ENCODE peak calls at places on chromosomes 2 and 18, in eight cellular contexts. One of them, this sample, is unnamed. For H3K27me3, the result is how much of the 10 kb centered on the place peaks cover.

GRCh38 chr2:8457092-8457481 is 224.8 kb upstream of the ID2 start:
- DNase-seq in CD8-positive, alpha-beta T cell: peak
- DNase-seq in tibial nerve: no peak
- DNase-seq in brain microvascular endothelial cell: no peak
- DNase-seq in fibroblast of lung: no peak
- DNase-seq in dorsolateral prefrontal cortex: no peak
- DNase-seq in HL-60: no peak
- DNase-seq in lower lobe of right lung: peak
- DNase-seq in this sample: no peak

GRCh38 chr18:14978962-14979535 is 231.1 kb downstream of the ANKRD30B start:
- DNase-seq in CD8-positive, alpha-beta T cell: no peak
- DNase-seq in tibial nerve: no peak
- DNase-seq in brain microvascular endothelial cell: no peak
- DNase-seq in fibroblast of lung: no peak
- DNase-seq in dorsolateral prefrontal cortex: no peak
- DNase-seq in HL-60: peak
- DNase-seq in lower lobe of right lung: no peak
- DNase-seq in this sample: no peak

GRCh38 chr2:9252002-9252357 is 45.4 kb downstream of the ASAP2 start:
- DNase-seq in CD8-positive, alpha-beta T cell: no peak
- DNase-seq in tibial nerve: no peak
- DNase-seq in brain microvascular endothelial cell: no peak
- DNase-seq in fibroblast of lung: no peak
- DNase-seq in dorsolateral prefrontal cortex: no peak
- DNase-seq in HL-60: no peak
- DNase-seq in lower lobe of right lung: no peak
- DNase-seq in this sample: no peak

GRCh38 chr2:44267269-44268258 is 7.7 kb upstream of the SLC3A1 start:
- DNase-seq in CD8-positive, alpha-beta T cell: no peak
- DNase-seq in tibial nerve: no peak
- DNase-seq in brain microvascular endothelial cell: no peak
- DNase-seq in fibroblast of lung: peak
- DNase-seq in dorsolateral prefrontal cortex: no peak
- DNase-seq in HL-60: no peak
- DNase-seq in lower lobe of right lung: no peak
- DNase-seq in this sample: peak

GRCh38 chr2:230661072-230661957 is 51.3 kb upstream of the CAB39 start:
- DNase-seq in CD8-positive, alpha-beta T cell: peak
- DNase-seq in tibial nerve: no peak
- DNase-seq in brain microvascular endothelial cell: no peak
- DNase-seq in fibroblast of lung: no peak
- DNase-seq in dorsolateral prefrontal cortex: no peak
- DNase-seq in HL-60: peak
- DNase-seq in lower lobe of right lung: no peak
- DNase-seq in this sample: no peak

GRCh38 chr2:109447251-109447661 is 166.5 kb downstream of the SEPTIN10 start:
- DNase-seq in CD8-positive, alpha-beta T cell: no peak
- DNase-seq in tibial nerve: no peak
- DNase-seq in brain microvascular endothelial cell: peak
- DNase-seq in fibroblast of lung: peak
- DNase-seq in dorsolateral prefrontal cortex: no peak
- DNase-seq in HL-60: no peak
- DNase-seq in lower lobe of right lung: no peak
- DNase-seq in this sample: no peak

GRCh38 chr2:58299123-58299522 is 58.0 kb upstream of the FANCL start:
- DNase-seq in CD8-positive, alpha-beta T cell: no peak
- DNase-seq in tibial nerve: no peak
- DNase-seq in brain microvascular endothelial cell: no peak
- DNase-seq in fibroblast of lung: no peak
- DNase-seq in dorsolateral prefrontal cortex: no peak
- DNase-seq in HL-60: no peak
- DNase-seq in lower lobe of right lung: no peak
- DNase-seq in this sample: no peak

GRCh38 chr2:53670351-53670750 is 97.3 kb upstream of the CHAC2 start:
- DNase-seq in CD8-positive, alpha-beta T cell: no peak
- DNase-seq in tibial nerve: no peak
- DNase-seq in brain microvascular endothelial cell: no peak
- DNase-seq in fibroblast of lung: peak
- DNase-seq in dorsolateral prefrontal cortex: no peak
- DNase-seq in HL-60: no peak
- DNase-seq in lower lobe of right lung: no peak
- DNase-seq in this sample: no peak

DNA sequence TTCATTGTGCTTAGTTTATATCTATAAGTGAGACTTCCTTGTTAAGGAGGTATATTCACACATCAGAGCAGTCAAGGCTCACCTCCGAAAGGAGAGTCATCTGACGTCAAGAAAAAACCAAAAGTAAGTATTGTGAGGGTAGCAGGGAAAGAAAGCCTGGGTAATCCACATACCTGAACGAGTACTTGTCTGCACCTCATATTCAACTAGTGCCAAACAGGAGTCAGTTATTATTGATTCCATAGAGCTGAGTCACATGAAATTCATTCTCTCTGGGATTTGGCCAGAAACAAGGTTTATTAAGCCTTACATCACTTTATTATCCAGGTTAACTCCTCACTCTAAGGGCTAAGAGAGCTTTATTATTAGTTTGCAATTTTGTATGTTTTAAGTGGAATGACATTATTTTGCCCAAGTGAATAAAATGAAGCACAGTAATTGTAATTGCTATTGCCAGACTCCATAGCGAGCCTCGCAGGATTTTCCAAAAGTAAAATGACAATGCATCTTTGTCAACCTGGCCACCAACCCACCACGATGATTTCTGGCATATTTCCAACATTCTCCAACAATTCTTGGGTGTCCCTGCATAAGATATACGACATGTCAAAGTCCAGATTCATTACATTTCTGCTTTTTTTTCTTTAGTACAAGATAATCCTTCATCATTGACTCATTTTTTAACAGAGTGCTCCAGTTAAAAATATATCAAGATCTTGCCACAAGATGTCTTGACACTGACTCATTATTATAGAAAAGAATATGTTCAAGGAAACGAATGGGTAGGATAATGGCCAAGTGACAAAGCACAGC is 1210.4 kb upstream of the ACVR2A start:
- DNase-seq in CD8-positive, alpha-beta T cell: no peak
- DNase-seq in tibial nerve: no peak
- DNase-seq in brain microvascular endothelial cell: peak
- DNase-seq in fibroblast of lung: peak
- DNase-seq in dorsolateral prefrontal cortex: no peak
- DNase-seq in HL-60: no peak
- DNase-seq in lower lobe of right lung: no peak
- DNase-seq in this sample: peak
- H3K27me3 ChIP-seq in CD8-positive, alpha-beta T cell: under half
- H3K27me3 ChIP-seq in tibial nerve: under half
- H3K27me3 ChIP-seq in brain microvascular endothelial cell: under half
- H3K27me3 ChIP-seq in fibroblast of lung: under half
- H3K27me3 ChIP-seq in dorsolateral prefrontal cortex: under half
- H3K27me3 ChIP-seq in HL-60: under half
- H3K27me3 ChIP-seq in lower lobe of right lung: under half
- H3K27me3 ChIP-seq in this sample: under half

GRCh38 chr2:120226296-120226695 is 3.1 kb upstream of the TMEM185B start:
- DNase-seq in CD8-positive, alpha-beta T cell: no peak
- DNase-seq in tibial nerve: no peak
- DNase-seq in brain microvascular endothelial cell: no peak
- DNase-seq in fibroblast of lung: no peak
- DNase-seq in dorsolateral prefrontal cortex: no peak
- DNase-seq in HL-60: no peak
- DNase-seq in lower lobe of right lung: no peak
- DNase-seq in this sample: no peak

GRCh38 chr2:120224735-120225548 is 1.7 kb upstream of the TMEM185B start:
- DNase-seq in CD8-positive, alpha-beta T cell: no peak
- DNase-seq in tibial nerve: no peak
- DNase-seq in brain microvascular endothelial cell: no peak
- DNase-seq in fibroblast of lung: no peak
- DNase-seq in dorsolateral prefrontal cortex: no peak
- DNase-seq in HL-60: no peak
- DNase-seq in lower lobe of right lung: no peak
- DNase-seq in this sample: no peak

GRCh38 chr2:120227111-120227991 is 4.2 kb upstream of the TMEM185B start:
- DNase-seq in CD8-positive, alpha-beta T cell: no peak
- DNase-seq in tibial nerve: no peak
- DNase-seq in brain microvascular endothelial cell: no peak
- DNase-seq in fibroblast of lung: no peak
- DNase-seq in dorsolateral prefrontal cortex: peak
- DNase-seq in HL-60: no peak
- DNase-seq in lower lobe of right lung: no peak
- DNase-seq in this sample: peak

GRCh38 chr2:120224256-120224655 is 1.1 kb upstream of the TMEM185B start:
- DNase-seq in CD8-positive, alpha-beta T cell: no peak
- DNase-seq in tibial nerve: no peak
- DNase-seq in brain microvascular endothelial cell: no peak
- DNase-seq in fibroblast of lung: no peak
- DNase-seq in dorsolateral prefrontal cortex: peak
- DNase-seq in HL-60: no peak
- DNase-seq in lower lobe of right lung: no peak
- DNase-seq in this sample: no peak

DNA sequence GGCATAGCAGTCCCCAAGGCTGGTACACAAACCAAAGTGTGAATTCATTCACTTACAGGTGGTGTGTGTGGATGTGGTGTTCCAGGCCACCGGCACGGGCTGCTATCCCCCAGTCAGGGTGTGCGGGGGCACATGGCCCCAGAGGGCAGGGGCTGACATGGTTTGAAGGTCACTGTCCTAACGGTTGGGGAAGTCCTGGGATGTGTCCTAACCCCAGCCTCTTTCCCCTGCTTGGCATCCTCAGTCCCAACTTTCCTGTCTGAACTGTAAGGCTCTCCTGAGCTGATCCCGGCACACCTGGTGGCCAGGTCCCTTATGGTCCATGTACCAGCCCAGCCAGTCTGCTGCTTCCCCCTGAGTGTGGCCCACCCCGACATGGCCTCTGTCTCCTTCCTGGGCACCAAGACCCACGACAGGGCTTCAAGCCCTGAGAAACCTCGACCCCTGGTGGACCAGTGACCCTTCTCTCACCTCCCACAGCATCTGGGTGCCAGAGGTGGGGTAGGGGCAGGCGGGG is 2.4 kb upstream of the TMEM185B start:
- DNase-seq in CD8-positive, alpha-beta T cell: no peak
- DNase-seq in tibial nerve: no peak
- DNase-seq in brain microvascular endothelial cell: no peak
- DNase-seq in fibroblast of lung: no peak
- DNase-seq in dorsolateral prefrontal cortex: peak
- DNase-seq in HL-60: no peak
- DNase-seq in lower lobe of right lung: no peak
- DNase-seq in this sample: no peak
- H3K27me3 ChIP-seq in CD8-positive, alpha-beta T cell: under half
- H3K27me3 ChIP-seq in tibial nerve: under half
- H3K27me3 ChIP-seq in brain microvascular endothelial cell: under half
- H3K27me3 ChIP-seq in fibroblast of lung: under half
- H3K27me3 ChIP-seq in dorsolateral prefrontal cortex: under half
- H3K27me3 ChIP-seq in HL-60: under half
- H3K27me3 ChIP-seq in lower lobe of right lung: under half
- H3K27me3 ChIP-seq in this sample: under half

DNA sequence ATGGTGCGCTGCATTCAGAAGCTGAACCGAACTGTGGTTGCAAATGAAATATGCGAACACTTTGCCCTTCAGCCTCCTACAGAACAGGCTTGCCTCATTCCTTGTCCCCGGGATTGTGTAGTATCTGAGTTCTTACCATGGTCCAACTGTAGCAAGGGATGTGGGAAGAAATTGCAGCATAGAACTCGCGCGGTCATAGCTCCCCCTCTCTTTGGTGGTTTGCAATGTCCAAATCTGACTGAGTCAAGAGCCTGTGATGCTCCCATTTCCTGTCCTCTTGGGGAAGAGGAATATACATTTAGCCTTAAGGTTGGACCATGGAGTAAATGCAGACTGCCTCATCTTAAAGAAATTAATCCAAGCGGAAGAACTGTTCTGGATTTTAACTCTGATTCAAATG is 291.4 kb downstream of the THSD7B start:
- DNase-seq in CD8-positive, alpha-beta T cell: no peak
- DNase-seq in tibial nerve: no peak
- DNase-seq in brain microvascular endothelial cell: no peak
- DNase-seq in fibroblast of lung: no peak
- DNase-seq in dorsolateral prefrontal cortex: no peak
- DNase-seq in HL-60: no peak
- DNase-seq in lower lobe of right lung: no peak
- DNase-seq in this sample: no peak
- H3K27me3 ChIP-seq in CD8-positive, alpha-beta T cell: under half
- H3K27me3 ChIP-seq in tibial nerve: under half
- H3K27me3 ChIP-seq in brain microvascular endothelial cell: under half
- H3K27me3 ChIP-seq in fibroblast of lung: under half
- H3K27me3 ChIP-seq in dorsolateral prefrontal cortex: under half
- H3K27me3 ChIP-seq in HL-60: under half
- H3K27me3 ChIP-seq in lower lobe of right lung: under half
- H3K27me3 ChIP-seq in this sample: under half

GRCh38 chr2:231926761-231927565 is 767 bp upstream of the NPPC start:
- DNase-seq in CD8-positive, alpha-beta T cell: peak
- DNase-seq in tibial nerve: no peak
- DNase-seq in brain microvascular endothelial cell: no peak
- DNase-seq in fibroblast of lung: peak
- DNase-seq in dorsolateral prefrontal cortex: peak
- DNase-seq in HL-60: peak
- DNase-seq in lower lobe of right lung: peak
- DNase-seq in this sample: no peak

GRCh38 chr2:231923951-231924888 is 2.0 kb downstream of the NPPC start:
- DNase-seq in CD8-positive, alpha-beta T cell: no peak
- DNase-seq in tibial nerve: no peak
- DNase-seq in brain microvascular endothelial cell: no peak
- DNase-seq in fibroblast of lung: no peak
- DNase-seq in dorsolateral prefrontal cortex: no peak
- DNase-seq in HL-60: no peak
- DNase-seq in lower lobe of right lung: peak
- DNase-seq in this sample: no peak

GRCh38 chr2:231924889-231925275 is 1.3 kb downstream of the NPPC start:
- DNase-seq in CD8-positive, alpha-beta T cell: no peak
- DNase-seq in tibial nerve: no peak
- DNase-seq in brain microvascular endothelial cell: no peak
- DNase-seq in fibroblast of lung: no peak
- DNase-seq in dorsolateral prefrontal cortex: no peak
- DNase-seq in HL-60: no peak
- DNase-seq in lower lobe of right lung: peak
- DNase-seq in this sample: no peak

GRCh38 chr2:231926180-231926741 is at the start of gene NPPC:
- DNase-seq in CD8-positive, alpha-beta T cell: peak
- DNase-seq in tibial nerve: no peak
- DNase-seq in brain microvascular endothelial cell: peak
- DNase-seq in fibroblast of lung: peak
- DNase-seq in dorsolateral prefrontal cortex: peak
- DNase-seq in HL-60: peak
- DNase-seq in lower lobe of right lung: peak
- DNase-seq in this sample: peak

DNA sequence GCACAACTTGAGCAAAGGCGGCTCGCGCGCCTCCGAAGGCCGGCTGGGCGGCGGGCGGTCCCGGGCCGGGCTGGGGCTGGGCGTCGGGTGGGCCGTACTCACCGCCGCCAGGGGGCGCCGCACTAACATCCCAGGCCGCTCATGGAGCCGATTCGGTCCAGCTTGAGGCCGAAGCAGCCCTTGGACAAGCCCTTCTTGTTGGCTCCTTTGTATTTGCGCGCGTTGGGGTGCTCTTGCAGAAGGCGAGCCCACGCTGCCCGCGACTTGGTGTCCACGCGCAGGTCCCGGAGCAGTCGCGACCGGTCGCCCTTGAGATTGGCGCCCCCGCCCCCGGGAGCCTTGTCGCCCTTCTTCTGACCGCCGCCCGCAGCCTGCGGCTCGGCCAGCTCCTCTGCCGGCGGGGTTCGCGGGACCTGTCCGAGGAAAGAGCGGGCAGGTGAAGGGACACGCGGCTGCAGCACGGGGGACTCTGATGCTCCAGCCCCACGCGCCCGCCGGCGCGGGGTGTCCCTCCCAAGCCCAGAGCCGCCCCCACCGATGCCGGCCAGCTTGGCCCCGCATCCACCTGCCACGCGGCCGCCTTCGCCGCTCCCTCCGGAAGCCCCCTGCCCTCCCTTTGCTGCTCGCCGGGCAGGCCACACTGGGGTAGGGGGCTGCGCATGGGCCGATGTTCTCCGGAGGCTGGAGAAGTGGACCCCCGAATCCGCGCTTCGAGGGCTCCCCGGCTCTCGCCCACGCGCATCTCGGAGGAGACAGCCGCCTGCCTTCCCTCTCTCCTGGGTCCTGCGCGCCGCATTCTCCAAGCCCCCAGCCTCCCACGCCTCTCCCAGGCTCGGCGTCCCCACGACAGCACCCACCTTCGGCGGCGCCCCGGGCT is 655 bp downstream of the NPPC start:
- DNase-seq in CD8-positive, alpha-beta T cell: peak
- DNase-seq in tibial nerve: peak
- DNase-seq in brain microvascular endothelial cell: peak
- DNase-seq in fibroblast of lung: peak
- DNase-seq in dorsolateral prefrontal cortex: peak
- DNase-seq in HL-60: peak
- DNase-seq in lower lobe of right lung: peak
- DNase-seq in this sample: no peak
- H3K27me3 ChIP-seq in CD8-positive, alpha-beta T cell: under half
- H3K27me3 ChIP-seq in tibial nerve: half or more
- H3K27me3 ChIP-seq in brain microvascular endothelial cell: half or more
- H3K27me3 ChIP-seq in fibroblast of lung: half or more
- H3K27me3 ChIP-seq in dorsolateral prefrontal cortex: under half
- H3K27me3 ChIP-seq in HL-60: half or more
- H3K27me3 ChIP-seq in lower lobe of right lung: half or more
- H3K27me3 ChIP-seq in this sample: half or more